ENCODE peak calls at places on chromosomes 16 and 17, in eight cellular contexts. Z is NCI-H2081; P is stimulated activated CD4-positive, alpha-beta T cell treated with anti-CD3 and anti-CD28 coated beads, Interleukin-1b, Interleukin-23, amount 100 ng/mL, for 24 hours; J is RWPE1; V is dermis microvascular lymphatic vessel endothelial cell; S is spleen; Q is lung; T is A549. I is an unnamed sample.

GRCh38 chr16:89534147-89534788 is 26.1 kb downstream of the SPG7 start:
- DNase-seq in Z (no peak), P (no peak), J (no peak), V (peak; percentile 72), S (no peak), Q (peak; percentile 45), T (no peak), I (no peak)

GRCh38 chr16:85675528-85675927 is 13.2 kb downstream of the GINS2 start:
- DNase-seq in Z (peak; percentile 9), P (no peak), J (no peak), V (peak; percentile 43), S (no peak), Q (no peak), T (peak; percentile 45), I (no peak)

GRCh38 chr16:28606291-28607115 is 3.3 kb downstream of the SULT1A1 start:
- DNase-seq in Z (no peak), P (no peak), J (no peak), V (no peak), S (peak; percentile 79), Q (no peak), T (no peak), I (no peak)

GRCh38 chr16:4767872-4768548 is 1.0 kb upstream of the ZNF500 start:
- DNase-seq in Z (no peak), P (no peak), J (no peak), V (peak; percentile 24), S (no peak), Q (no peak), T (peak; percentile 50), I (no peak)

GRCh38 chr16:8686031-8686621 is 11.7 kb downstream of the ABAT start:
- DNase-seq in Z (no peak), P (no peak), J (no peak), V (no peak), S (peak; percentile 54), Q (no peak), T (no peak), I (no peak)

GRCh38 chr16:17440131-17440530 is 30.6 kb downstream of the XYLT1 start:
- DNase-seq in Z (no peak), P (no peak), J (no peak), V (no peak), S (no peak), Q (no peak), T (no peak), I (no peak)

GRCh38 chr16:89308391-89309333 is 91.2 kb downstream of the ZNF778 start:
- DNase-seq in Z (no peak), P (no peak), J (no peak), V (peak; percentile 38), S (peak; percentile 62), Q (no peak), T (no peak), I (no peak)

GRCh38 chr17:49508061-49508865 is 13.2 kb downstream of the NGFR start:
- DNase-seq in Z (peak; percentile 50), P (no peak), J (peak; percentile 96), V (no peak), S (no peak), Q (no peak), T (peak; percentile 62), I (no peak)

GRCh38 chr17:77281904-77282367 is 141.2 kb downstream of the SEC14L1 start:
- DNase-seq in Z (peak; percentile 31), P (no peak), J (peak; percentile 46), V (no peak), S (no peak), Q (no peak), T (peak; percentile 81), I (no peak)

GRCh38 chr17:311119-311848 is 41.3 kb downstream of the RPH3AL start:
- DNase-seq in Z (no peak), P (no peak), J (no peak), V (no peak), S (no peak), Q (no peak), T (no peak), I (no peak)

GRCh38 chr16:81940781-81941560 is 70.3 kb downstream of the SDR42E1 start:
- DNase-seq in Z (peak; percentile 11), P (no peak), J (peak; percentile 55), V (peak; percentile 78), S (no peak), Q (no peak), T (peak; percentile 73), I (no peak)

GRCh38 chr17:42329025-42329976 is 41.0 kb downstream of the STAT5A start:
- DNase-seq in Z (no peak), P (no peak), J (peak; percentile 78), V (peak; percentile 69), S (no peak), Q (no peak), T (peak; percentile 95), I (peak; percentile 67)

GRCh38 chr17:7083592-7083991 is 3.5 kb upstream of the CLEC10A start:
- DNase-seq in Z (no peak), P (no peak), J (no peak), V (peak; percentile 58), S (no peak), Q (no peak), T (no peak), I (no peak)

GRCh38 chr17:70774339-70775110 is 605.2 kb downstream of the KCNJ2 start:
- DNase-seq in Z (no peak), P (no peak), J (no peak), V (no peak), S (no peak), Q (no peak), T (no peak), I (no peak)

GRCh38 chr16:67216612-67217490 is 10.1 kb upstream of the TMEM208 start:
- DNase-seq in Z (no peak), P (no peak), J (no peak), V (peak; percentile 56), S (no peak), Q (no peak), T (no peak), I (no peak)